ENCODE peak calls at places on chromosomes 12 and 14, in seven cellular contexts. N is natural killer cell treated with Interleukin-12 subunit alpha and Interleukin-12 subunit beta and Interleukin-15 and Interleukin-18, amount 100 ng/mL, for 72 hours; D is stimulated activated naive CD8-positive, alpha-beta T cell treated with anti-CD3 and anti-CD28 coated beads, Interleukin-15, Interleukin-2, amounts not matched to agents 100 U/mL and 50 U/mL, for 24 hours; T is T-helper 2 cell; J is Peyer's patch; R is activated T-cell treated with anti-CD3 and anti-CD28 coated beads for 1 hour; Q is NB4. K is an unnamed sample.

GRCh38 chr12:24911284-24911791 is 37.6 kb downstream of the BCAT1 start:
- DNase-seq in N (no peak), D (no peak), T (no peak), J (no peak), R (no peak), Q (peak), K (no peak)

GRCh38 chr12:84056-84455 is 17.5 kb downstream of the IQSEC3 start:
- DNase-seq in N (no peak), D (no peak), T (no peak), J (no peak), R (no peak), Q (no peak), K (no peak)

GRCh38 chr12:22101749-22102243 is 55.8 kb downstream of the CMAS start:
- DNase-seq in N (no peak), D (peak), T (no peak), J (no peak), R (no peak), Q (peak), K (no peak)

GRCh38 chr12:123559468-123559867 is 24.9 kb upstream of the TMED2 start:
- DNase-seq in N (no peak), D (no peak), T (no peak), J (no peak), R (no peak), Q (no peak), K (no peak)

GRCh38 chr12:64666054-64666914 is 56.0 kb downstream of the RASSF3 start:
- DNase-seq in N (no peak), D (no peak), T (no peak), J (no peak), R (no peak), Q (no peak), K (no peak)

GRCh38 chr12:106508966-106509365 is 73.8 kb upstream of the RFX4 start:
- DNase-seq in N (no peak), D (no peak), T (no peak), J (no peak), R (no peak), Q (no peak), K (no peak)

GRCh38 chr14:88321692-88322504 is 1.2 kb downstream of the KCNK10 start:
- DNase-seq in N (no peak), D (no peak), T (no peak), J (no peak), R (no peak), Q (no peak), K (no peak)

GRCh38 chr12:2613674-2614073 is 181.1 kb upstream of the FKBP4 start:
- DNase-seq in N (no peak), D (peak), T (no peak), J (no peak), R (no peak), Q (peak), K (no peak)

GRCh38 chr12:132185698-132186097 is 41.4 kb downstream of the NOC4L start:
- DNase-seq in N (no peak), D (no peak), T (peak), J (no peak), R (no peak), Q (no peak), K (peak)

GRCh38 chr14:104342435-104343293 is 204.3 kb downstream of the KIF26A start:
- DNase-seq in N (no peak), D (no peak), T (no peak), J (peak), R (no peak), Q (no peak), K (peak)

K was measured in CD4-positive, alpha-beta T cell.